ENCODE peak calls at places on chromosome 5, in four cellular contexts. A is EH; J is HFF-Myc; Z is stimulated activated CD8-positive, alpha-beta memory T cell treated with anti-CD3 and anti-CD28 coated beads, Interleukin-15, amount 100 ng/mL, for 1 hour. G is an unnamed sample.

GRCh38 chr5:159906957-159907356 is 9.3 kb upstream of the ADRA1B start:
- DNase-seq in J (no peak), A (no peak), Z (no peak), G (no peak)

GRCh38 chr5:173567548-173567947 is 48.9 kb downstream of the BOD1 start:
- DNase-seq in A (peak), Z (no peak), J (no peak), G (peak)

GRCh38 chr5:181203842-181204560 is 995 bp downstream of the TRIM7 start:
- DNase-seq in J (no peak), Z (no peak), A (peak), G (no peak)

GRCh38 chr5:89313044-89313443 is 430.1 kb upstream of the MEF2C start:
- DNase-seq in Z (no peak), J (peak), A (peak), G (no peak)

GRCh38 chr5:76850543-76851140 is 828 bp downstream of the S100Z start:
- DNase-seq in J (no peak), A (no peak), Z (no peak), G (no peak)

GRCh38 chr5:77251921-77252320 is 41.4 kb downstream of the PDE8B start:
- DNase-seq in Z (no peak), A (no peak), J (no peak), G (no peak)

GRCh38 chr5:110441035-110441434 is 285.4 kb downstream of the TMEM232 start:
- DNase-seq in Z (no peak), J (no peak), A (peak), G (no peak)

GRCh38 chr5:172740483-172741205 is 30.4 kb downstream of the DUSP1 start:
- DNase-seq in A (peak), Z (no peak), J (peak), G (peak)

GRCh38 chr5:38259062-38259857 is 901 bp downstream of the EGFLAM start:
- DNase-seq in Z (no peak), A (no peak), J (no peak), G (no peak)

GRCh38 chr5:132322266-132322665 is 28.1 kb downstream of the SLC22A4 start:
- DNase-seq in Z (no peak), J (no peak), A (no peak), G (no peak)

GRCh38 chr5:66828551-66829421 is 232.6 kb downstream of the MAST4 start:
- DNase-seq in J (no peak), Z (peak), A (peak), G (no peak)

GRCh38 chr5:53481354-53481886 is 991 bp downstream of the FST start:
- DNase-seq in J (no peak), A (peak), Z (no peak), G (no peak)

GRCh38 chr5:180869587-180869986 is 8.5 kb upstream of the ZFP62 start:
- DNase-seq in Z (no peak), A (no peak), J (no peak), G (no peak)

GRCh38 chr5:148145916-148146315 is 22.4 kb upstream of the SPINK14 start:
- DNase-seq in J (no peak), Z (no peak), A (peak), G (no peak)

GRCh38 chr5:76590027-76590426 is 33.2 kb downstream of the F2RL2 start:
- DNase-seq in J (no peak), A (no peak), Z (no peak), G (no peak)

GRCh38 chr5:172683264-172683663 is 42.2 kb downstream of the NEURL1B start:
- DNase-seq in A (no peak), Z (no peak), J (no peak), G (no peak)

GRCh38 chr5:151961557-151961956 is 36.9 kb upstream of the GLRA1 start:
- DNase-seq in A (no peak), Z (no peak), J (no peak), G (no peak)

GRCh38 chr5:157469687-157470086 is 9.7 kb downstream of the NIPAL4 start:
- DNase-seq in A (peak), J (no peak), Z (no peak), G (no peak)

GRCh38 chr5:23332650-23333251 is 174.7 kb upstream of the PRDM9 start:
- DNase-seq in Z (no peak), A (no peak), J (no peak), G (no peak)